ENCODE peak calls at places on chromosomes 12 and 14, in five cellular contexts. T is upper lobe of left lung, O is tibial artery, F is GM23248, P is A549. S is an unnamed sample.

GRCh38 chr12:1054103-1054838 is 63.2 kb downstream of the ERC1 start:
- DNase-seq in T (no peak), O (no peak), P (no peak), F (no peak), S (no peak)

GRCh38 chr14:77219591-77219990 is 38.0 kb downstream of the TMEM63C start:
- DNase-seq in T (no peak), P (no peak), F (no peak), O (no peak), S (no peak)

GRCh38 chr12:63103489-63104131 is 47.4 kb downstream of the AVPR1A start:
- DNase-seq in P (peak; percentile 25), O (no peak), F (peak; percentile 50), T (no peak), S (no peak)

GRCh38 chr12:77893918-77894317 is 63.2 kb downstream of the NAV3 start:
- DNase-seq in O (no peak), F (no peak), P (peak; percentile 11), T (no peak), S (no peak)

GRCh38 chr14:75274899-75275569 is 3.6 kb upstream of the FOS start:
- DNase-seq in F (no peak), O (peak; percentile 82), T (no peak), P (no peak), S (no peak)

GRCh38 chr14:73633517-73634332 is 11.1 kb upstream of the DNAL1 start:
- DNase-seq in O (peak; percentile 81), F (peak; percentile 81), T (peak; percentile 89), P (peak; percentile 62), S (peak; percentile 59)

GRCh38 chr14:103512701-103513611 is 9.7 kb downstream of the CKB start:
- DNase-seq in T (peak; percentile 91), O (peak; percentile 94), P (no peak), F (peak; percentile 99), S (peak; percentile 64)

GRCh38 chr12:224330-224729 is 10.4 kb upstream of the SLC6A12 start:
- DNase-seq in F (no peak), P (no peak), O (no peak), T (no peak), S (no peak)

GRCh38 chr12:108884116-108885012 is 4.5 kb downstream of the DAO start:
- DNase-seq in O (no peak), F (peak; percentile 37), P (peak; percentile 43), T (no peak), S (no peak)

GRCh38 chr12:116882742-116883141 is 1.5 kb upstream of the HRK start:
- DNase-seq in O (no peak), P (peak; percentile 65), T (no peak), F (peak; percentile 62), S (no peak)

GRCh38 chr14:31377433-31377832 is 42.9 kb downstream of the HEATR5A start:
- DNase-seq in T (no peak), O (no peak), F (no peak), P (no peak), S (no peak)

GRCh38 chr12:69698769-69699540 is at the start of gene BEST3:
- DNase-seq in P (no peak), F (no peak), O (no peak), T (peak; percentile 28), S (no peak)

GRCh38 chr12:55072093-55072492 is 52.3 kb downstream of the NEUROD4 start:
- DNase-seq in T (peak; percentile 36), F (peak; percentile 54), P (peak; percentile 7), O (no peak), S (no peak)

GRCh38 chr14:57275023-57275664 is 6.4 kb downstream of the AP5M1 start:
- DNase-seq in P (no peak), F (no peak), T (no peak), O (no peak), S (no peak)

GRCh38 chr12:16266085-16266484 is 11.4 kb downstream of the SLC15A5 start:
- DNase-seq in F (no peak), P (no peak), T (no peak), O (no peak), S (no peak)

GRCh38 chr12:80178846-80179245 is 79.5 kb downstream of the OTOGL start:
- DNase-seq in T (no peak), P (no peak), F (no peak), O (no peak), S (no peak)

GRCh38 chr12:47820631-47821345 is 1.1 kb upstream of the HDAC7 start:
- DNase-seq in F (peak; percentile 98), T (peak; percentile 16), O (peak; percentile 96), P (peak; percentile 98), S (peak; percentile 88)

GRCh38 chr12:32120419-32120818 is 13.8 kb downstream of the BICD1 start:
- DNase-seq in O (no peak), T (no peak), F (no peak), P (no peak), S (no peak)

GRCh38 chr14:92704036-92704804 is 44.2 kb downstream of the LGMN start:
- DNase-seq in T (no peak), O (peak; percentile 81), P (no peak), F (no peak), S (no peak)

GRCh38 chr12:81094718-81095360 is 17.0 kb downstream of the ACSS3 start:
- DNase-seq in P (no peak), T (no peak), F (no peak), O (no peak), S (no peak)

DNA sequence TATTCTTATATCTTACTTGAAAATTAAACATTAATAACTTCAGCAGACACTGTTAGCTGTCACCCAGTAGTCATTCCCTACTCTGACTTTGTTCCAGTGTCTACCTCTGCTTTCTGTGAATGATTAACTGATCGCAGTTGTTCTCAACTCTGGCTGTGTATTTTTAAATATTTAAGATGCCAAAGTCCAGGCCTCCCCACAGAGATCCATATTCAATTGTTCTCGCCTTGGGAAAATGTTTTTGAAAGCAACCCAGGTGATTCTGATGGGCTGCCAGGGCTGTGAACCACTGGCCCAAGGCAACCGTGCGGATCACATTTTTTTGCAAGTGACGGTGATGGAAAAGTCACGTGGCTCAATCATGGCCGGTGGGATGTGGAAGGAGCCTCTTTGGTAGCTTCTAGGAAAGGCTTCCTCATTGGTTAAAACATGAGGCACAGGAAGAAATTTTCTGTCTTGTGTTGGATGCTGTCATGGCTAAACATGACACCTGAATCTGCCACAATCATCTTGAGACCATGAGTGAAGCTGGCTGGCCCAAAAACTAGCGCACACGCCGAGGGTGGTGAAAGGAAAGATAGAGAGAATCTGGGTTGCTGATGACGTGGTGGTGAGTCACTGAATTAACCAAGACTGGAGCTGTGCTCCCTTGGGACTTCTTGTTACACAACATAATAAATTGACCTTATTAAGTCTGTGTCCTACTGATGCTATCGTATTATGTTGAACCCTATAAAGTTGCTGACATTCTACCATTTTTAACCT is 37.2 kb downstream of the RDH12 start:
- DNase-seq in F (peak; percentile 98), T (no peak), O (peak; percentile 89), P (peak; percentile 88), S (peak; percentile 67)
- H3K27ac ChIP-seq in F (peak overlapping the region; percentile 29), T (no peak overlapping the region), O (no peak overlapping the region), P (peak overlapping the region; percentile 87), S (peak overlapping the region; percentile 7)

DNA sequence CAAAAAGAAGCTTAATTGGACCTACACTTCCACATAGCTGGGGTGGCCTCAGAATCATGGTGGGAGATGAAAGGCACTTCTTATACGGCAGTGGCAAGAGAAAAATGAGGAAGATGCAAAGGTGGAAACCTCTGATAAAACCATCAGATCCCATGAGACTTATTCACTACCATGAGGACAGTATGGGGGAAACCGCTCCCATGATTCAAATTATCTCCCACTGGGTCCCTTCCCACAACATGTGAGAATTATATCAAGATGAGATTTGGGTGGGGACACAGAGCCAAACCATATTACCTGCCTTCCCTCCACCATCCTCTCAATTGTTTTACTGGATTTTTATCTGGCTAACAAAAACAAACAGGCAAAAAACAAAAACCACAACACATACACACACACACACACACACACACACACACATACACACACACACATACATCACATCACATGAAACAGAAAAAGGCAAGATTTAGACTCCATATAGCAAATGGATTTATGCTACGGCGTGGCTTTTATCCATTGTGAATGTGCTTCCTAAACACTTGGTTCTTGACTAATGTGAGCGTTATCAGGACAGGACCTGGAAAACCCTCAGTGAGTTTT is 66.7 kb downstream of the ZFP36L1 start:
- DNase-seq in T (no peak), F (no peak), O (no peak), P (no peak), S (no peak)
- H3K27ac ChIP-seq in T (no peak overlapping the region), F (no peak overlapping the region), O (no peak overlapping the region), P (no peak overlapping the region), S (no peak overlapping the region)

GRCh38 chr14:101721111-101721510 is 40.4 kb upstream of the PPP2R5C start:
- DNase-seq in F (no peak), O (no peak), P (no peak), T (no peak), S (no peak)
- H3K27ac ChIP-seq in F (no peak overlapping the region), O (no peak overlapping the region), P (no peak overlapping the region), T (peak overlapping the region; percentile 76), S (no peak overlapping the region)

DNA sequence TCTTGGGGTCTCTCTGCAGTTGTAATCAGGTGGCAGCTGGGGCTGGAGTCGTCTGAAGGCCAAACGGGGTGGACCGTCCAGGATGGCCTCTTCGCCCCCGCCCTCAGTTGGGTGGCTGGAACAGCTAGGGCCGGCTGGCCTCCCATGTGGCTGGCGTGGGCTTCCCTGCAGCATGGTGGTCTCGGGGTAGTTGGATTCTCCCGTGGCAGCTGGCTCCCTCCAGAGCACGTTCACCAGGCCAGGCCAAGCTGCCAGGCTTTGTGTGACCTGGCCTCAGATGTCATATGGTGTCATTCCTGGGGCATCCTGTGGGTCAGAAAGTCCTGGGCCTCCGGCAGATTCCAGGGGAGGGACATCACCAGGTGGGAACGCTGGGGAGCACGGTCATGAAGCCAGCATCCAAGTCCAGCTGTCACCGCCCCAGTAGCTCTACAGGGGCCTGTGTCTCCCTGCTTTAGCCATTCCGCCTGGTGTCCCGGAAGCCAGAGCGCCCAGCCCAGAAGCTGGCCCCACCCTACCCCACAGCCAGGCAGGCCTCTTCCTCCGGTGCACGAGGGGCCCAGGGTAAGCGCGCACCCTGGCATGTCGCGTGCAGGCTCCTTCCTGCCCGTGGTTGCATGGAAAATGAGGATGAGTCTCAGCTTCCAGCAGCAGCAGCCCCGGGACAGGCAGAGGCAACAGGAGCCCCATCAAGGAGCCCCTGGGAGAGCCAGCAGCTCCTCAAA is 1.3 kb upstream of the NUDT14 start:
- DNase-seq in T (peak; percentile 65), F (no peak), O (no peak), P (no peak), S (no peak)
- H3K27ac ChIP-seq in T (peak overlapping the region; percentile 67), F (no peak overlapping the region), O (no peak overlapping the region), P (no peak overlapping the region), S (no peak overlapping the region)

DNA sequence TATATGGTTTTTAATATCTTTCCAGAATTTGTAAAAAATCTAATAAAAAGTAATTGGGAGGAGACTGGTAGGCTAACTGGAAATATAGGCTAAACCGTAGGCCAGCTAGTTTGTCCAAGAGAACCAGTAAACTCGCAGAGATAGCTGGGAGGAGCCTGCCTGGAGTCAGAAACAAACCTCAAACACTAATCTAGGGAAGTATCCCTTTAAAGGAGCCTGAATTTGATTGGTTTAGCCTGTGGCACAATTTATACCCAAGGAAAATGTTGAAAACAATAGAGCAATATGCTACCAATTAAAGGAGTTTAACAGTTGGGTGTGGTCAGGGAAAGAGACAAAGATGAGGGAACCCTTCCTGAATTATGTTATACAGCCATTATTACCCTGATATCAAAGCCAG is 109.6 kb downstream of the EML5 start:
- DNase-seq in T (no peak), O (no peak), F (no peak), P (no peak), S (no peak)
- H3K27ac ChIP-seq in T (no peak overlapping the region), O (no peak overlapping the region), F (no peak overlapping the region), P (no peak overlapping the region), S (no peak overlapping the region)

GRCh38 chr14:68137704-68138619 is 318.4 kb downstream of the RAD51B start:
- DNase-seq in P (peak; percentile 69), T (no peak), F (peak; percentile 98), O (no peak), S (peak; percentile 35)
- H3K27ac ChIP-seq in P (peak overlapping the region; percentile 98), T (no peak overlapping the region), F (peak overlapping the region; percentile 98), O (peak overlapping the region; percentile 69), S (peak overlapping the region; percentile 96)

S was measured in uterus.